ENCODE peak calls at places on chromosomes 7 and 10, in seven cellular contexts. One of them, this sample, is unnamed.

GRCh38 chr7:158450476-158451124 is 137.0 kb downstream of the PTPRN2 start:
- DNase-seq in NCI-H69: no peak
- DNase-seq in heart right ventricle: no peak
- DNase-seq in stimulated activated CD4-positive, alpha-beta T cell treated with anti-CD3 and anti-CD28 coated beads, TNF-alpha, amount 100 ng/mL, for 1 hour: no peak
- DNase-seq in C1 segment of cervical spinal cord: no peak
- DNase-seq in frontal cortex: no peak
- DNase-seq in H54: no peak
- DNase-seq in this sample: no peak

GRCh38 chr10:24793648-24794379 is 70.1 kb upstream of the ARHGAP21 start:
- DNase-seq in C1 segment of cervical spinal cord: no peak
- DNase-seq in heart right ventricle: no peak
- DNase-seq in NCI-H69: no peak
- DNase-seq in stimulated activated CD4-positive, alpha-beta T cell treated with anti-CD3 and anti-CD28 coated beads, TNF-alpha, amount 100 ng/mL, for 1 hour: no peak
- DNase-seq in frontal cortex: no peak
- DNase-seq in H54: no peak
- DNase-seq in this sample: no peak

GRCh38 chr7:131322046-131322445 is 5.6 kb upstream of the MKLN1 start:
- DNase-seq in H54: no peak
- DNase-seq in heart right ventricle: no peak
- DNase-seq in NCI-H69: no peak
- DNase-seq in stimulated activated CD4-positive, alpha-beta T cell treated with anti-CD3 and anti-CD28 coated beads, TNF-alpha, amount 100 ng/mL, for 1 hour: no peak
- DNase-seq in frontal cortex: no peak
- DNase-seq in C1 segment of cervical spinal cord: no peak
- DNase-seq in this sample: no peak

GRCh38 chr10:99917963-99918825 is 91.6 kb downstream of the DNMBP start:
- DNase-seq in NCI-H69: peak
- DNase-seq in heart right ventricle: peak
- DNase-seq in H54: no peak
- DNase-seq in C1 segment of cervical spinal cord: peak
- DNase-seq in stimulated activated CD4-positive, alpha-beta T cell treated with anti-CD3 and anti-CD28 coated beads, TNF-alpha, amount 100 ng/mL, for 1 hour: no peak
- DNase-seq in frontal cortex: no peak
- DNase-seq in this sample: no peak

GRCh38 chr7:130151591-130152269 is 53.5 kb downstream of the TMEM209 start:
- DNase-seq in frontal cortex: no peak
- DNase-seq in stimulated activated CD4-positive, alpha-beta T cell treated with anti-CD3 and anti-CD28 coated beads, TNF-alpha, amount 100 ng/mL, for 1 hour: no peak
- DNase-seq in C1 segment of cervical spinal cord: no peak
- DNase-seq in H54: no peak
- DNase-seq in heart right ventricle: no peak
- DNase-seq in NCI-H69: peak
- DNase-seq in this sample: no peak

GRCh38 chr10:120607710-120608703 is 151.0 kb downstream of the PLPP4 start:
- DNase-seq in H54: no peak
- DNase-seq in frontal cortex: no peak
- DNase-seq in stimulated activated CD4-positive, alpha-beta T cell treated with anti-CD3 and anti-CD28 coated beads, TNF-alpha, amount 100 ng/mL, for 1 hour: no peak
- DNase-seq in NCI-H69: peak
- DNase-seq in C1 segment of cervical spinal cord: no peak
- DNase-seq in heart right ventricle: no peak
- DNase-seq in this sample: no peak

GRCh38 chr10:77507313-77507712 is 130.3 kb downstream of the KCNMA1 start:
- DNase-seq in stimulated activated CD4-positive, alpha-beta T cell treated with anti-CD3 and anti-CD28 coated beads, TNF-alpha, amount 100 ng/mL, for 1 hour: no peak
- DNase-seq in H54: no peak
- DNase-seq in NCI-H69: no peak
- DNase-seq in heart right ventricle: no peak
- DNase-seq in frontal cortex: no peak
- DNase-seq in C1 segment of cervical spinal cord: no peak
- DNase-seq in this sample: no peak

GRCh38 chr10:102327002-102327401 is 68.5 kb upstream of the NFKB2 start:
- DNase-seq in NCI-H69: peak
- DNase-seq in frontal cortex: no peak
- DNase-seq in C1 segment of cervical spinal cord: no peak
- DNase-seq in heart right ventricle: no peak
- DNase-seq in H54: no peak
- DNase-seq in stimulated activated CD4-positive, alpha-beta T cell treated with anti-CD3 and anti-CD28 coated beads, TNF-alpha, amount 100 ng/mL, for 1 hour: no peak
- DNase-seq in this sample: no peak

GRCh38 chr7:46450425-46450824 is 529.4 kb upstream of the IGFBP3 start:
- DNase-seq in NCI-H69: no peak
- DNase-seq in C1 segment of cervical spinal cord: no peak
- DNase-seq in heart right ventricle: no peak
- DNase-seq in stimulated activated CD4-positive, alpha-beta T cell treated with anti-CD3 and anti-CD28 coated beads, TNF-alpha, amount 100 ng/mL, for 1 hour: no peak
- DNase-seq in H54: no peak
- DNase-seq in frontal cortex: no peak
- DNase-seq in this sample: no peak

GRCh38 chr10:68231106-68231901 is 609 bp downstream of the ATOH7 start:
- DNase-seq in heart right ventricle: peak
- DNase-seq in frontal cortex: peak
- DNase-seq in stimulated activated CD4-positive, alpha-beta T cell treated with anti-CD3 and anti-CD28 coated beads, TNF-alpha, amount 100 ng/mL, for 1 hour: no peak
- DNase-seq in NCI-H69: peak
- DNase-seq in H54: peak
- DNase-seq in C1 segment of cervical spinal cord: peak
- DNase-seq in this sample: no peak

GRCh38 chr7:32890010-32890552 is 1.5 kb downstream of the KBTBD2 start:
- DNase-seq in frontal cortex: no peak
- DNase-seq in H54: no peak
- DNase-seq in C1 segment of cervical spinal cord: no peak
- DNase-seq in heart right ventricle: no peak
- DNase-seq in stimulated activated CD4-positive, alpha-beta T cell treated with anti-CD3 and anti-CD28 coated beads, TNF-alpha, amount 100 ng/mL, for 1 hour: no peak
- DNase-seq in NCI-H69: peak
- DNase-seq in this sample: no peak

GRCh38 chr7:69638674-69639073 is 40.4 kb downstream of the AUTS2 start:
- DNase-seq in heart right ventricle: no peak
- DNase-seq in H54: no peak
- DNase-seq in frontal cortex: no peak
- DNase-seq in stimulated activated CD4-positive, alpha-beta T cell treated with anti-CD3 and anti-CD28 coated beads, TNF-alpha, amount 100 ng/mL, for 1 hour: no peak
- DNase-seq in C1 segment of cervical spinal cord: no peak
- DNase-seq in NCI-H69: no peak
- DNase-seq in this sample: no peak

GRCh38 chr10:15169555-15170407 is 1.3 kb upstream of the NMT2 start:
- DNase-seq in C1 segment of cervical spinal cord: peak
- DNase-seq in frontal cortex: no peak
- DNase-seq in H54: no peak
- DNase-seq in heart right ventricle: peak
- DNase-seq in NCI-H69: no peak
- DNase-seq in stimulated activated CD4-positive, alpha-beta T cell treated with anti-CD3 and anti-CD28 coated beads, TNF-alpha, amount 100 ng/mL, for 1 hour: peak
- DNase-seq in this sample: no peak

GRCh38 chr10:29688230-29688634 is 53.5 kb upstream of the SVIL start:
- DNase-seq in frontal cortex: no peak
- DNase-seq in NCI-H69: peak
- DNase-seq in C1 segment of cervical spinal cord: peak
- DNase-seq in heart right ventricle: no peak
- DNase-seq in H54: no peak
- DNase-seq in stimulated activated CD4-positive, alpha-beta T cell treated with anti-CD3 and anti-CD28 coated beads, TNF-alpha, amount 100 ng/mL, for 1 hour: no peak
- DNase-seq in this sample: no peak

GRCh38 chr7:39458346-39458745 is 107.9 kb upstream of the YAE1 start:
- DNase-seq in heart right ventricle: no peak
- DNase-seq in stimulated activated CD4-positive, alpha-beta T cell treated with anti-CD3 and anti-CD28 coated beads, TNF-alpha, amount 100 ng/mL, for 1 hour: no peak
- DNase-seq in NCI-H69: peak
- DNase-seq in H54: no peak
- DNase-seq in C1 segment of cervical spinal cord: no peak
- DNase-seq in frontal cortex: no peak
- DNase-seq in this sample: no peak

GRCh38 chr7:158601090-158601489 is 13.5 kb upstream of the PTPRN2 start:
- DNase-seq in NCI-H69: no peak
- DNase-seq in C1 segment of cervical spinal cord: no peak
- DNase-seq in H54: no peak
- DNase-seq in frontal cortex: no peak
- DNase-seq in stimulated activated CD4-positive, alpha-beta T cell treated with anti-CD3 and anti-CD28 coated beads, TNF-alpha, amount 100 ng/mL, for 1 hour: no peak
- DNase-seq in heart right ventricle: no peak
- DNase-seq in this sample: no peak

GRCh38 chr7:1123721-1124120 is 35.8 kb downstream of the GPER1 start:
- DNase-seq in C1 segment of cervical spinal cord: peak
- DNase-seq in NCI-H69: no peak
- DNase-seq in heart right ventricle: peak
- DNase-seq in H54: no peak
- DNase-seq in frontal cortex: peak
- DNase-seq in stimulated activated CD4-positive, alpha-beta T cell treated with anti-CD3 and anti-CD28 coated beads, TNF-alpha, amount 100 ng/mL, for 1 hour: no peak
- DNase-seq in this sample: no peak

GRCh38 chr7:148135997-148136396 is 454.6 kb upstream of the C7orf33 start:
- DNase-seq in stimulated activated CD4-positive, alpha-beta T cell treated with anti-CD3 and anti-CD28 coated beads, TNF-alpha, amount 100 ng/mL, for 1 hour: no peak
- DNase-seq in H54: no peak
- DNase-seq in C1 segment of cervical spinal cord: no peak
- DNase-seq in heart right ventricle: no peak
- DNase-seq in frontal cortex: no peak
- DNase-seq in NCI-H69: no peak
- DNase-seq in this sample: no peak

GRCh38 chr10:104127411-104127810 is 5.4 kb downstream of the SFR1 start:
- DNase-seq in H54: no peak
- DNase-seq in heart right ventricle: peak
- DNase-seq in stimulated activated CD4-positive, alpha-beta T cell treated with anti-CD3 and anti-CD28 coated beads, TNF-alpha, amount 100 ng/mL, for 1 hour: no peak
- DNase-seq in C1 segment of cervical spinal cord: peak
- DNase-seq in frontal cortex: no peak
- DNase-seq in NCI-H69: peak
- DNase-seq in this sample: no peak

GRCh38 chr7:105413887-105414437 is 25.2 kb upstream of the SRPK2 start:
- DNase-seq in NCI-H69: no peak
- DNase-seq in H54: no peak
- DNase-seq in stimulated activated CD4-positive, alpha-beta T cell treated with anti-CD3 and anti-CD28 coated beads, TNF-alpha, amount 100 ng/mL, for 1 hour: no peak
- DNase-seq in frontal cortex: no peak
- DNase-seq in heart right ventricle: no peak
- DNase-seq in C1 segment of cervical spinal cord: no peak
- DNase-seq in this sample: no peak

GRCh38 chr7:226281-226882 is 34.0 kb downstream of the FAM20C start:
- DNase-seq in NCI-H69: no peak
- DNase-seq in stimulated activated CD4-positive, alpha-beta T cell treated with anti-CD3 and anti-CD28 coated beads, TNF-alpha, amount 100 ng/mL, for 1 hour: no peak
- DNase-seq in H54: peak
- DNase-seq in heart right ventricle: no peak
- DNase-seq in C1 segment of cervical spinal cord: no peak
- DNase-seq in frontal cortex: no peak
- DNase-seq in this sample: no peak

GRCh38 chr7:31957090-31957720 is 113.0 kb downstream of the PDE1C start:
- DNase-seq in H54: peak
- DNase-seq in heart right ventricle: no peak
- DNase-seq in frontal cortex: no peak
- DNase-seq in stimulated activated CD4-positive, alpha-beta T cell treated with anti-CD3 and anti-CD28 coated beads, TNF-alpha, amount 100 ng/mL, for 1 hour: no peak
- DNase-seq in NCI-H69: no peak
- DNase-seq in C1 segment of cervical spinal cord: no peak
- DNase-seq in this sample: no peak

GRCh38 chr10:71849461-71849908 is 1.6 kb downstream of the PSAP start:
- DNase-seq in NCI-H69: no peak
- DNase-seq in frontal cortex: no peak
- DNase-seq in C1 segment of cervical spinal cord: no peak
- DNase-seq in stimulated activated CD4-positive, alpha-beta T cell treated with anti-CD3 and anti-CD28 coated beads, TNF-alpha, amount 100 ng/mL, for 1 hour: no peak
- DNase-seq in heart right ventricle: no peak
- DNase-seq in H54: no peak
- DNase-seq in this sample: no peak

GRCh38 chr7:131553906-131554305 is 2.5 kb downstream of the PODXL start:
- DNase-seq in H54: no peak
- DNase-seq in heart right ventricle: no peak
- DNase-seq in NCI-H69: no peak
- DNase-seq in frontal cortex: no peak
- DNase-seq in stimulated activated CD4-positive, alpha-beta T cell treated with anti-CD3 and anti-CD28 coated beads, TNF-alpha, amount 100 ng/mL, for 1 hour: no peak
- DNase-seq in C1 segment of cervical spinal cord: no peak
- DNase-seq in this sample: no peak

GRCh38 chr10:69731698-69732097 is 70.0 kb upstream of the COL13A1 start:
- DNase-seq in H54: no peak
- DNase-seq in heart right ventricle: no peak
- DNase-seq in C1 segment of cervical spinal cord: no peak
- DNase-seq in stimulated activated CD4-positive, alpha-beta T cell treated with anti-CD3 and anti-CD28 coated beads, TNF-alpha, amount 100 ng/mL, for 1 hour: no peak
- DNase-seq in frontal cortex: no peak
- DNase-seq in NCI-H69: no peak
- DNase-seq in this sample: no peak

GRCh38 chr7:100559127-100559526 is 14.6 kb downstream of the SAP25 start:
- DNase-seq in stimulated activated CD4-positive, alpha-beta T cell treated with anti-CD3 and anti-CD28 coated beads, TNF-alpha, amount 100 ng/mL, for 1 hour: no peak
- DNase-seq in C1 segment of cervical spinal cord: no peak
- DNase-seq in frontal cortex: no peak
- DNase-seq in heart right ventricle: no peak
- DNase-seq in H54: no peak
- DNase-seq in NCI-H69: no peak
- DNase-seq in this sample: no peak

GRCh38 chr10:13990392-13990805 is 340.3 kb downstream of the FRMD4A start:
- DNase-seq in stimulated activated CD4-positive, alpha-beta T cell treated with anti-CD3 and anti-CD28 coated beads, TNF-alpha, amount 100 ng/mL, for 1 hour: no peak
- DNase-seq in H54: no peak
- DNase-seq in NCI-H69: peak
- DNase-seq in C1 segment of cervical spinal cord: no peak
- DNase-seq in frontal cortex: no peak
- DNase-seq in heart right ventricle: peak
- DNase-seq in this sample: no peak

This sample was measured in D721Med.